ENCODE peak calls at places on chromosomes 12 and 14, in five cellular contexts. O, P, C, Y and T are unnamed samples.
A peak's percentile ranks its signal among the peaks of the same experiment; 100 is the strongest.

GRCh38 chr12:79591988-79592387 is 98.8 kb downstream of the PAWR start:
- DNase-seq in O (no peak), C (no peak), P (no peak), Y (no peak), T (no peak)

GRCh38 chr14:69013943-69014782 is 35.1 kb upstream of the ACTN1 start:
- DNase-seq in O (no peak), P (no peak), Y (no peak), C (peak; percentile 61), T (peak; percentile 53)

GRCh38 chr14:52706286-52706685 is 714 bp upstream of the PSMC6 start:
- DNase-seq in P (peak; percentile 30), C (no peak), Y (peak; percentile 31), O (no peak), T (no peak)

GRCh38 chr12:121652767-121653497 is 16.5 kb downstream of the MORN3 start:
- DNase-seq in P (no peak), O (no peak), C (no peak), Y (no peak), T (no peak)

GRCh38 chr14:21267886-21268611 is 1.2 kb downstream of the HNRNPC start:
- DNase-seq in O (no peak), C (peak; percentile 32), Y (no peak), P (no peak), T (no peak)

GRCh38 chr12:15839682-15840081 is 42.5 kb upstream of the STRAP start:
- DNase-seq in Y (no peak), P (no peak), C (no peak), O (no peak), T (no peak)

GRCh38 chr12:111788178-111788654 is 21.5 kb downstream of the ALDH2 start:
- DNase-seq in P (no peak), O (no peak), C (peak; percentile 84), Y (no peak), T (peak; percentile 43)

GRCh38 chr12:94940771-94941170 is 62.7 kb downstream of the NDUFA12 start:
- DNase-seq in C (no peak), P (no peak), O (no peak), Y (no peak), T (no peak)

GRCh38 chr12:32334384-32334783 is 65.0 kb upstream of the FGD4 start:
- DNase-seq in P (no peak), O (no peak), Y (no peak), C (no peak), T (no peak)

GRCh38 chr14:77151918-77152588 is 10.5 kb upstream of the ZDHHC22 start:
- DNase-seq in Y (no peak), C (peak; percentile 50), O (peak; percentile 53), P (no peak), T (no peak)